ENCODE peak calls at places on chromosomes 1 and 21, in four cellular contexts. One of them, this sample, is unnamed.

GRCh38 chr21:35178812-35179211 is 129.7 kb upstream of the RUNX1 start:
- DNase-seq in nephron progenitor cell: no peak
- DNase-seq in WTC11: no peak
- DNase-seq in uterus: no peak
- DNase-seq in this sample: peak

GRCh38 chr1:22652881-22653316 is at the start of gene C1QB:
- DNase-seq in uterus: no peak
- DNase-seq in WTC11: no peak
- DNase-seq in nephron progenitor cell: no peak
- DNase-seq in this sample: no peak

GRCh38 chr1:61233121-61233659 is 150.8 kb downstream of the NFIA start:
- DNase-seq in WTC11: no peak
- DNase-seq in uterus: no peak
- DNase-seq in nephron progenitor cell: no peak
- DNase-seq in this sample: no peak

GRCh38 chr1:158996998-158997397 is 12.7 kb upstream of the IFI16 start:
- DNase-seq in WTC11: no peak
- DNase-seq in uterus: no peak
- DNase-seq in nephron progenitor cell: no peak
- DNase-seq in this sample: peak

GRCh38 chr1:187626056-187626455 is 797.3 kb downstream of the PLA2G4A start:
- DNase-seq in WTC11: no peak
- DNase-seq in nephron progenitor cell: no peak
- DNase-seq in uterus: no peak
- DNase-seq in this sample: no peak

GRCh38 chr1:1914842-1915692 is at the start of gene CALML6:
- DNase-seq in nephron progenitor cell: no peak
- DNase-seq in uterus: no peak
- DNase-seq in WTC11: no peak
- DNase-seq in this sample: no peak

GRCh38 chr1:110196917-110197782 is 13.0 kb upstream of the KCNC4 start:
- DNase-seq in WTC11: peak
- DNase-seq in nephron progenitor cell: peak
- DNase-seq in uterus: no peak
- DNase-seq in this sample: no peak

GRCh38 chr1:3787347-3787710 is 9.0 kb downstream of the LRRC47 start:
- DNase-seq in uterus: no peak
- DNase-seq in WTC11: no peak
- DNase-seq in nephron progenitor cell: no peak
- DNase-seq in this sample: no peak

GRCh38 chr1:209601809-209602657 is 18.5 kb downstream of the CAMK1G start:
- DNase-seq in nephron progenitor cell: no peak
- DNase-seq in WTC11: peak
- DNase-seq in uterus: no peak
- DNase-seq in this sample: peak

GRCh38 chr1:46512792-46513190 is 23.2 kb downstream of the DMBX1 start:
- DNase-seq in nephron progenitor cell: no peak
- DNase-seq in WTC11: no peak
- DNase-seq in uterus: no peak
- DNase-seq in this sample: no peak

GRCh38 chr1:33908344-33908956 is 44.6 kb downstream of the HMGB4 start:
- DNase-seq in nephron progenitor cell: no peak
- DNase-seq in uterus: no peak
- DNase-seq in WTC11: no peak
- DNase-seq in this sample: no peak

GRCh38 chr1:186014370-186015030 is 280.3 kb downstream of the HMCN1 start:
- DNase-seq in WTC11: no peak
- DNase-seq in nephron progenitor cell: no peak
- DNase-seq in uterus: no peak
- DNase-seq in this sample: no peak

GRCh38 chr1:21955474-21956281 is 18.6 kb upstream of the HSPG2 start:
- DNase-seq in nephron progenitor cell: no peak
- DNase-seq in WTC11: no peak
- DNase-seq in uterus: no peak
- DNase-seq in this sample: no peak

GRCh38 chr1:66271216-66271903 is 262.6 kb upstream of the SGIP1 start:
- DNase-seq in uterus: peak
- DNase-seq in nephron progenitor cell: peak
- DNase-seq in WTC11: peak
- DNase-seq in this sample: peak

GRCh38 chr1:1137256-1138045 is 21.6 kb upstream of the C1orf159 start:
- DNase-seq in uterus: no peak
- DNase-seq in WTC11: no peak
- DNase-seq in nephron progenitor cell: no peak
- DNase-seq in this sample: no peak

GRCh38 chr1:64312431-64312830 is 109.0 kb downstream of the UBE2U start:
- DNase-seq in uterus: no peak
- DNase-seq in WTC11: no peak
- DNase-seq in nephron progenitor cell: no peak
- DNase-seq in this sample: no peak

GRCh38 chr1:110380667-110381283 is 10.1 kb downstream of the SLC16A4 start:
- DNase-seq in nephron progenitor cell: no peak
- DNase-seq in uterus: no peak
- DNase-seq in WTC11: no peak
- DNase-seq in this sample: no peak

GRCh38 chr1:224377676-224378006 is 21.0 kb downstream of the CNIH4 start:
- DNase-seq in nephron progenitor cell: no peak
- DNase-seq in WTC11: no peak
- DNase-seq in uterus: no peak
- DNase-seq in this sample: no peak

GRCh38 chr21:37783016-37783415 is 133.2 kb downstream of the KCNJ6 start:
- DNase-seq in uterus: no peak
- DNase-seq in nephron progenitor cell: no peak
- DNase-seq in WTC11: no peak
- DNase-seq in this sample: no peak

GRCh38 chr1:187262731-187263130 is 434.0 kb downstream of the PLA2G4A start:
- DNase-seq in nephron progenitor cell: no peak
- DNase-seq in uterus: no peak
- DNase-seq in WTC11: no peak
- DNase-seq in this sample: no peak

GRCh38 chr1:65687435-65688214 is 105.1 kb upstream of the PDE4B start:
- DNase-seq in WTC11: peak
- DNase-seq in uterus: peak
- DNase-seq in nephron progenitor cell: peak
- DNase-seq in this sample: peak

GRCh38 chr1:1162597-1163537 is 10.8 kb upstream of the TTLL10 start:
- DNase-seq in nephron progenitor cell: no peak
- DNase-seq in uterus: no peak
- DNase-seq in WTC11: peak
- DNase-seq in this sample: no peak

GRCh38 chr1:186813420-186813819 is 15.3 kb upstream of the PLA2G4A start:
- DNase-seq in WTC11: no peak
- DNase-seq in uterus: no peak
- DNase-seq in nephron progenitor cell: no peak
- DNase-seq in this sample: no peak

GRCh38 chr1:170661646-170662411 is 2.1 kb upstream of the PRRX1 start:
- DNase-seq in WTC11: peak
- DNase-seq in uterus: peak
- DNase-seq in nephron progenitor cell: peak
- DNase-seq in this sample: peak

GRCh38 chr1:45557422-45557944 is 6.9 kb downstream of the AKR1A1 start:
- DNase-seq in WTC11: no peak
- DNase-seq in nephron progenitor cell: no peak
- DNase-seq in uterus: no peak
- DNase-seq in this sample: no peak

GRCh38 chr21:29979043-29979442 is 39.2 kb upstream of the GRIK1 start:
- DNase-seq in WTC11: no peak
- DNase-seq in uterus: no peak
- DNase-seq in nephron progenitor cell: no peak
- DNase-seq in this sample: no peak

GRCh38 chr21:37562920-37563640 is 196.5 kb downstream of the DYRK1A start:
- DNase-seq in uterus: no peak
- DNase-seq in WTC11: peak
- DNase-seq in nephron progenitor cell: no peak
- DNase-seq in this sample: no peak

GRCh38 chr1:54220004-54220811 is 20.2 kb downstream of the MRPL37 start:
- DNase-seq in nephron progenitor cell: no peak
- DNase-seq in WTC11: no peak
- DNase-seq in uterus: peak
- DNase-seq in this sample: no peak

GRCh38 chr1:8540971-8541370 is 223.1 kb downstream of the SLC45A1 start:
- DNase-seq in nephron progenitor cell: no peak
- DNase-seq in WTC11: no peak
- DNase-seq in uterus: no peak
- DNase-seq in this sample: no peak

GRCh38 chr1:91979383-91979782 is 30.2 kb downstream of the BRDT start:
- DNase-seq in nephron progenitor cell: no peak
- DNase-seq in uterus: no peak
- DNase-seq in WTC11: no peak
- DNase-seq in this sample: no peak

GRCh38 chr1:55043726-55044125 is 4.4 kb downstream of the PCSK9 start:
- DNase-seq in WTC11: no peak
- DNase-seq in nephron progenitor cell: no peak
- DNase-seq in uterus: no peak
- DNase-seq in this sample: no peak

GRCh38 chr1:19208710-19209438 is 1.2 kb downstream of the UBR4 start:
- DNase-seq in nephron progenitor cell: no peak
- DNase-seq in WTC11: no peak
- DNase-seq in uterus: no peak
- DNase-seq in this sample: no peak

GRCh38 chr1:4549933-4550332 is 104.5 kb upstream of the AJAP1 start:
- DNase-seq in uterus: no peak
- DNase-seq in WTC11: no peak
- DNase-seq in nephron progenitor cell: peak
- DNase-seq in this sample: no peak

GRCh38 chr1:19139711-19140110 is 70.4 kb downstream of the UBR4 start:
- DNase-seq in nephron progenitor cell: no peak
- DNase-seq in uterus: no peak
- DNase-seq in WTC11: no peak
- DNase-seq in this sample: no peak

GRCh38 chr1:153612755-153613331 is at the start of gene S100A16:
- DNase-seq in nephron progenitor cell: peak
- DNase-seq in uterus: peak
- DNase-seq in WTC11: peak
- DNase-seq in this sample: no peak

GRCh38 chr1:182731852-182732575 is 47.6 kb upstream of the RGS8 start:
- DNase-seq in uterus: no peak
- DNase-seq in nephron progenitor cell: no peak
- DNase-seq in WTC11: no peak
- DNase-seq in this sample: no peak

GRCh38 chr1:47207811-47208373 is 18.1 kb upstream of the PDZK1IP1 start:
- DNase-seq in nephron progenitor cell: no peak
- DNase-seq in uterus: no peak
- DNase-seq in WTC11: no peak
- DNase-seq in this sample: no peak

GRCh38 chr1:25744140-25744581 is 55.8 kb upstream of the SELENON start:
- DNase-seq in WTC11: peak
- DNase-seq in nephron progenitor cell: peak
- DNase-seq in uterus: peak
- DNase-seq in this sample: peak

GRCh38 chr21:46307625-46308024 is 16.0 kb downstream of the C21orf58 start:
- DNase-seq in WTC11: no peak
- DNase-seq in nephron progenitor cell: no peak
- DNase-seq in uterus: no peak
- DNase-seq in this sample: no peak

GRCh38 chr1:90963651-90964050 is 58.2 kb downstream of the ZNF644 start:
- DNase-seq in WTC11: no peak
- DNase-seq in uterus: no peak
- DNase-seq in nephron progenitor cell: no peak
- DNase-seq in this sample: no peak